ENCODE peak calls at places on chromosome 14, in four cellular contexts. One of them, this sample, is unnamed.

GRCh38 chr14:100392266-100392850 is 69.2 kb downstream of the SLC25A47 start:
- DNase-seq in HCT116: no peak
- DNase-seq in GM12878: no peak
- DNase-seq in H1: no peak
- DNase-seq in this sample: peak; percentile 30

GRCh38 chr14:101196795-101197590 is 293.5 kb upstream of the RTL1 start:
- DNase-seq in HCT116: no peak
- DNase-seq in GM12878: no peak
- DNase-seq in H1: no peak
- DNase-seq in this sample: peak; percentile 19

GRCh38 chr14:100304825-100305445 is 1.3 kb downstream of the SLC25A29 start:
- DNase-seq in HCT116: no peak
- DNase-seq in GM12878: no peak
- DNase-seq in H1: no peak
- DNase-seq in this sample: peak; percentile 60

GRCh38 chr14:54577977-54578376 is 11.0 kb downstream of the SAMD4A start:
- DNase-seq in HCT116: no peak
- DNase-seq in GM12878: no peak
- DNase-seq in H1: no peak
- DNase-seq in this sample: no peak

GRCh38 chr14:95319312-95320075 is at the start of gene CLMN:
- DNase-seq in HCT116: peak; percentile 16
- DNase-seq in GM12878: no peak
- DNase-seq in H1: no peak
- DNase-seq in this sample: peak; percentile 85

GRCh38 chr14:95562892-95563685 is 28.2 kb downstream of the GLRX5 start:
- DNase-seq in HCT116: no peak
- DNase-seq in GM12878: no peak
- DNase-seq in H1: no peak
- DNase-seq in this sample: no peak

GRCh38 chr14:54261283-54261682 is 135.5 kb upstream of the CDKN3 start:
- DNase-seq in HCT116: no peak
- DNase-seq in GM12878: no peak
- DNase-seq in H1: no peak
- DNase-seq in this sample: no peak

GRCh38 chr14:20652996-20653975 is 11.8 kb upstream of the OR6S1 start:
- DNase-seq in HCT116: peak; percentile 91
- DNase-seq in GM12878: peak; percentile 45
- DNase-seq in H1: peak; percentile 98
- DNase-seq in this sample: peak; percentile 82

GRCh38 chr14:70663707-70664179 is 22.0 kb downstream of the TTC9 start:
- DNase-seq in HCT116: no peak
- DNase-seq in GM12878: peak; percentile 90
- DNase-seq in H1: no peak
- DNase-seq in this sample: no peak
- TF ChIP-seq EGR1 in HCT116: no peak
- TF ChIP-seq EGR1 in GM12878: no peak
- TF ChIP-seq EGR1 in H1: no peak
- TF ChIP-seq EGR1 in this sample: no peak

GRCh38 chr14:61111145-61112130 is 130.4 kb downstream of the SLC38A6 start:
- DNase-seq in HCT116: no peak
- DNase-seq in GM12878: no peak
- DNase-seq in H1: no peak
- DNase-seq in this sample: no peak
- TF ChIP-seq EGR1 in HCT116: no peak
- TF ChIP-seq EGR1 in GM12878: no peak
- TF ChIP-seq EGR1 in H1: no peak
- TF ChIP-seq EGR1 in this sample: peak; percentile 35

GRCh38 chr14:50736932-50737419 is 68.9 kb upstream of the SAV1 start:
- DNase-seq in HCT116: no peak
- DNase-seq in GM12878: peak; percentile 79
- DNase-seq in H1: no peak
- DNase-seq in this sample: no peak
- TF ChIP-seq EGR1 in HCT116: no peak
- TF ChIP-seq EGR1 in GM12878: no peak
- TF ChIP-seq EGR1 in H1: no peak
- TF ChIP-seq EGR1 in this sample: no peak

GRCh38 chr14:68542346-68542745 is 250.5 kb downstream of the ZFP36L1 start:
- DNase-seq in HCT116: no peak
- DNase-seq in GM12878: no peak
- DNase-seq in H1: no peak
- DNase-seq in this sample: no peak

GRCh38 chr14:68538641-68539040 is 254.2 kb downstream of the ZFP36L1 start:
- DNase-seq in HCT116: no peak
- DNase-seq in GM12878: no peak
- DNase-seq in H1: no peak
- DNase-seq in this sample: no peak

GRCh38 chr14:68539839-68540238 is 253.0 kb downstream of the ZFP36L1 start:
- DNase-seq in HCT116: no peak
- DNase-seq in GM12878: no peak
- DNase-seq in H1: no peak
- DNase-seq in this sample: no peak

GRCh38 chr14:68541128-68541896 is 251.6 kb downstream of the ZFP36L1 start:
- DNase-seq in HCT116: no peak
- DNase-seq in GM12878: no peak
- DNase-seq in H1: no peak
- DNase-seq in this sample: no peak

DNA sequence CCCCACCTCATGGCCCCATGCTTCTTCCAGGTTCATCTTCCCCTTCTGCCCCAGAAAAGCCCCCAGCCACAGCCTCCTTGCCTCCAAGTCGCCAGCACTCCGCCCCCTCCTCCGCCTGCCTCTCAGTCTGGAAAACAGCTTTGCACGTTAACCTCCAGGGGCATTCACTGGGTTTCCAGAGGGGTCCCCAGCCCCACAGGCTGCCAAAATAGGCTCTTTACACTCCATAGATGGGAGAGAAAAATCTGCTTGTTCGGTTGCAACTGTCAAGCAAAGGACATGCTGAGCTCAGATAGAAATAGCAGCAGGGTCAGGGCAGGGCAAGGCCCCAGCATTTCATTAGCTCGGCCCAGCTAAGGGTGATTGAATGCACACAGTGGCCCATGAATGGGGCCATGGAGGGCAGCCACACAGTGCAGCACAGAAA is 253.5 kb downstream of the ZFP36L1 start:
- DNase-seq in HCT116: no peak
- DNase-seq in GM12878: no peak
- DNase-seq in H1: no peak
- DNase-seq in this sample: no peak
- TF ChIP-seq EGR1 in HCT116: no peak
- TF ChIP-seq EGR1 in GM12878: no peak
- TF ChIP-seq EGR1 in H1: no peak
- TF ChIP-seq EGR1 in this sample: no peak

GRCh38 chr14:106845286-106846087 is 1319.1 kb downstream of the TMEM121 start:
- DNase-seq in HCT116: no peak
- DNase-seq in GM12878: peak; percentile 73
- DNase-seq in H1: no peak
- DNase-seq in this sample: no peak

GRCh38 chr14:106850913-106851825 is 1324.8 kb downstream of the TMEM121 start:
- DNase-seq in HCT116: no peak
- DNase-seq in GM12878: no peak
- DNase-seq in H1: no peak
- DNase-seq in this sample: no peak

GRCh38 chr14:106846218-106846617 is 1319.8 kb downstream of the TMEM121 start:
- DNase-seq in HCT116: no peak
- DNase-seq in GM12878: no peak
- DNase-seq in H1: no peak
- DNase-seq in this sample: no peak

GRCh38 chr14:106844608-106845285 is 1318.4 kb downstream of the TMEM121 start:
- DNase-seq in HCT116: no peak
- DNase-seq in GM12878: no peak
- DNase-seq in H1: no peak
- DNase-seq in this sample: no peak

GRCh38 chr14:106848330-106849121 is 1322.1 kb downstream of the TMEM121 start:
- DNase-seq in HCT116: no peak
- DNase-seq in GM12878: no peak
- DNase-seq in H1: no peak
- DNase-seq in this sample: no peak
- TF ChIP-seq EGR1 in HCT116: no peak
- TF ChIP-seq EGR1 in GM12878: no peak
- TF ChIP-seq EGR1 in H1: no peak
- TF ChIP-seq EGR1 in this sample: no peak

DNA sequence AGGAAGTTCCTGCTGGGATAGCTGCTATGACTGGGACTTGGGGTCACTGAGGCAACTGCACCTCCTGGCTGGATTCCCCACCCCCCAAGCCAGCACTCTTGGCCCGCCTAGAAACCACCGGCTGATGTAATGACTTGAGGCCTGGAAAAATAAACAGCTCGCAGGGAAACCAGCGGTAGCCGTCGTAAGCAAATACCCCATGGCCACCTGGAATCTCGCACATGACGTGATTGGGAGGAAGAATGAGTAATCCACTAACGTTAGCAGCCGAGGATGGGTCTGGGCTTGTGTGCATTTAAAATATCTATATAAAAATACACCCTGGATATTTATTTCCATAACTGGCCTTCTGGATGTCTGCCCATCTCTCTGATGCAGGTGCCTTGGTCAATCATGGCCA is 120.0 kb downstream of the SMOC1 start:
- DNase-seq in HCT116: no peak
- DNase-seq in GM12878: no peak
- DNase-seq in H1: no peak
- DNase-seq in this sample: no peak
- TF ChIP-seq EGR1 in HCT116: no peak
- TF ChIP-seq EGR1 in GM12878: no peak
- TF ChIP-seq EGR1 in H1: no peak
- TF ChIP-seq EGR1 in this sample: no peak